ENCODE peak calls at places on chromosomes 1 and 21, in eight cellular contexts. F is adrenal gland, H is fibroblast of lung, M is adipocyte, D is aorta, C is SJSA1, Z is ovary, G is WERI-Rb-1. N is an unnamed sample.
A peak's percentile ranks its signal among the peaks of the same experiment; 100 is the strongest.

GRCh38 chr1:75394386-75395139 is 216.4 kb downstream of the SLC44A5 start:
- DNase-seq in F (no peak), H (no peak), M (no peak), D (no peak), C (no peak), Z (no peak), G (no peak), N (no peak)

GRCh38 chr1:92108631-92109030 is 28.5 kb downstream of the BTBD8 start:
- DNase-seq in F (no peak), H (no peak), M (no peak), D (no peak), C (no peak), Z (no peak), G (no peak), N (no peak)

GRCh38 chr21:14545906-14546480 is at the start of gene SAMSN1:
- DNase-seq in F (peak; percentile 28), H (no peak), M (no peak), D (no peak), C (no peak), Z (no peak), G (no peak), N (no peak)

GRCh38 chr1:190159146-190159545 is 318.5 kb downstream of the BRINP3 start:
- DNase-seq in F (no peak), H (no peak), M (no peak), D (no peak), C (no peak), Z (no peak), G (no peak), N (no peak)

GRCh38 chr1:52054496-52055065 is 410 bp downstream of the TXNDC12 start:
- DNase-seq in F (no peak), H (no peak), M (no peak), D (no peak), C (no peak), Z (no peak), G (no peak), N (no peak)

GRCh38 chr1:179003474-179004066 is 22.1 kb upstream of the FAM20B start:
- DNase-seq in F (no peak), H (no peak), M (no peak), D (no peak), C (no peak), Z (no peak), G (no peak), N (no peak)

GRCh38 chr1:34874581-34874980 is 15.0 kb upstream of the SMIM12 start:
- DNase-seq in F (no peak), H (no peak), M (no peak), D (no peak), C (no peak), Z (no peak), G (no peak), N (no peak)

GRCh38 chr1:85144351-85144750 is 56.5 kb downstream of the SYDE2 start:
- DNase-seq in F (no peak), H (no peak), M (no peak), D (no peak), C (no peak), Z (no peak), G (no peak), N (no peak)

GRCh38 chr1:150513275-150513885 is 2.2 kb upstream of the FALEC start:
- DNase-seq in F (no peak), H (no peak), M (peak; percentile 30), D (peak; percentile 42), C (no peak), Z (no peak), G (peak; percentile 58), N (no peak)

GRCh38 chr1:94199398-94199797 is 38.0 kb downstream of the ARHGAP29 start:
- DNase-seq in F (no peak), H (no peak), M (no peak), D (no peak), C (no peak), Z (no peak), G (no peak), N (no peak)

GRCh38 chr1:230507671-230508407 is 81.7 kb upstream of the PGBD5 start:
- DNase-seq in F (peak; percentile 22), H (peak; percentile 55), M (peak; percentile 38), D (no peak), C (no peak), Z (no peak), G (no peak), N (no peak)

GRCh38 chr1:102431253-102431652 is 434.5 kb upstream of the OLFM3 start:
- DNase-seq in F (no peak), H (no peak), M (no peak), D (no peak), C (no peak), Z (no peak), G (no peak), N (no peak)
- H3K9me3 ChIP-seq in F (no peaks in the 10 kb centered on the region), H (no peaks in the 10 kb centered on the region), M (no peaks in the 10 kb centered on the region), D (peaks cover 3% of the 10 kb centered on the region), C (no peaks in the 10 kb centered on the region), Z (no peaks in the 10 kb centered on the region), G (peaks cover 3% of the 10 kb centered on the region), N (peaks cover 12% of the 10 kb centered on the region)

DNA sequence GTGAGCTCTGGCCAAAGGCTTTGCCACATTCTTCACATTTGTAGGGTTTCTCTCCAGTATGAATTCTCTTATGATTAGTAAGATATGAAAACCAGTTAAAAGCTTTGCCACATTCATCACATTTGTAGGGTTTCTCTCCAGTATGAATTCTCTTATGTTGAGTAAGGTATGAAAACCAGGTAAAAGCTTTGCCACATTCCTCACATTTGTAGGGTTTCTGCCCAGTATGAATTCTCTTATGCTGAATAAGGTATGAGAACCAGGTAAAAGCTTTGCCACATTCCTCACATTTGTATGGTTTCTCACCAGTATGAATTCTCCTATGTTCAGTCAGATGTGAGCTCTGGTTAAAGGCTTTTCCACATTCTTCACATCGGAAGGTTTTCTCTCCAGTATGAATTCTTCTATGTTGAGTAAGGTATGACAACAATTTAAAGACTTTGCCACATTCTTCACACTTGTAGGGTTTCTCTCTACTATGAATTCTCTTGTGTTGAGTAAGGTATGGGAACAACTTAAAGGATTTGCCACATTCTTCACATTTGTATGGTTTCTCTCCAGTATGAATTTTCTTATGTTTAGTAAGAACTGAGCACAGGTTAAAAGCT is 20.7 kb downstream of the ZNF695 start:
- DNase-seq in F (no peak), H (no peak), M (no peak), D (no peak), C (no peak), Z (no peak), G (no peak), N (no peak)
- H3K9me3 ChIP-seq in F (peaks cover 9% of the 10 kb centered on the region), H (no peaks in the 10 kb centered on the region), M (peaks cover 93% of the 10 kb centered on the region), D (peaks cover 11% of the 10 kb centered on the region), C (peaks cover 37% of the 10 kb centered on the region), Z (no peaks in the 10 kb centered on the region), G (peaks cover 66% of the 10 kb centered on the region), N (peaks cover 40% of the 10 kb centered on the region)

GRCh38 chr21:34890724-34891609 is 158.1 kb downstream of the RUNX1 start:
- DNase-seq in F (no peak), H (peak; percentile 61), M (peak; percentile 77), D (peak; percentile 80), C (peak; percentile 56), Z (peak; percentile 26), G (no peak), N (no peak)

GRCh38 chr21:34892196-34892595 is 156.9 kb downstream of the RUNX1 start:
- DNase-seq in F (no peak), H (peak; percentile 65), M (peak; percentile 62), D (no peak), C (no peak), Z (no peak), G (no peak), N (no peak)

GRCh38 chr21:34889537-34890257 is 159.4 kb downstream of the RUNX1 start:
- DNase-seq in F (peak; percentile 72), H (peak; percentile 80), M (peak; percentile 95), D (peak; percentile 92), C (peak; percentile 85), Z (peak; percentile 71), G (peak; percentile 16), N (no peak)

GRCh38 chr21:34890258-34890723 is 158.8 kb downstream of the RUNX1 start:
- DNase-seq in F (no peak), H (no peak), M (no peak), D (no peak), C (no peak), Z (no peak), G (no peak), N (no peak)

DNA sequence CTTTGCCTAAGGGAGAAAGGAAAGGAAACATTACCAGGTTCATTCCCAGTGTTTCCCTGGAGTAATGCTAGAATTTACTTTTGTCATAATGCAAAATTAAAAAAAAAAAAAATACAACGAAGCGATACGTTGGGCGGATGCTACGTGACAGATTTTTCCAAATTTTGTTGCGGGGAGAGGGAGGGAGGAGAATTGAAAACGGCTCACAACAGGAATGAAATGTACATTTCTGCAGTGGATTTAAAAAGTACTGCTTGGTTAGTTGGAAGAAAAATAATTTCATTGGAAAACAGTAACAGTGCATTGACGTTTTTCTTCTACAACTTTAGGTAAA is 157.5 kb downstream of the RUNX1 start:
- DNase-seq in F (no peak), H (no peak), M (no peak), D (no peak), C (no peak), Z (no peak), G (no peak), N (no peak)
- H3K9me3 ChIP-seq in F (no peaks in the 10 kb centered on the region), H (no peaks in the 10 kb centered on the region), M (no peaks in the 10 kb centered on the region), D (no peaks in the 10 kb centered on the region), C (no peaks in the 10 kb centered on the region), Z (no peaks in the 10 kb centered on the region), G (peaks cover 42% of the 10 kb centered on the region), N (peaks cover 2% of the 10 kb centered on the region)

GRCh38 chr1:118982816-118983557 is 5.2 kb downstream of the TBX15 start:
- DNase-seq in F (no peak), H (no peak), M (no peak), D (no peak), C (no peak), Z (no peak), G (no peak), N (no peak)
- H3K9me3 ChIP-seq in F (no peaks in the 10 kb centered on the region), H (no peaks in the 10 kb centered on the region), M (no peaks in the 10 kb centered on the region), D (no peaks in the 10 kb centered on the region), C (no peaks in the 10 kb centered on the region), Z (no peaks in the 10 kb centered on the region), G (no peaks in the 10 kb centered on the region), N (peaks cover 26% of the 10 kb centered on the region)

DNA sequence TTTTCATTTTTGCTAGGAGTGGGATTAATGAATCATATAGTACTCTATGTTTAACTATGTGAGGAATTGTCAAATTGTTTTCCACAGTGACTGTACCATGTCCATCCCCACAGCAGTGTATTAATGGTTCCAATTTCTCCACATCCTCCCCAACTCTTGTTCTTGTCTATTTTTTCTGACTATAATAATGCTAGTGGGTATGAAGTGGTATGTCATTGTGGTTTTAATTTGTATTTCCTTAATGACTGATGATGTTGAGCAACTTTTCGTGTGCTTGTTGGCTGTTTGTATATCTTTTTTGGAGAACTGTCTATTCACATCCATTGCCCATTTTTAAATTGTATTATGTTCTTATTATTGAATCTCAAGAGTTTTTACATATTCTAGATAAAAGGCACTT is 10.0 kb upstream of the KPRP start:
- DNase-seq in F (no peak), H (no peak), M (no peak), D (no peak), C (no peak), Z (no peak), G (no peak), N (no peak)
- H3K9me3 ChIP-seq in F (no peaks in the 10 kb centered on the region), H (no peaks in the 10 kb centered on the region), M (no peaks in the 10 kb centered on the region), D (no peaks in the 10 kb centered on the region), C (no peaks in the 10 kb centered on the region), Z (no peaks in the 10 kb centered on the region), G (no peaks in the 10 kb centered on the region), N (peaks cover 6% of the 10 kb centered on the region)